ENCODE peak calls at places on chromosomes 6 and 20, in six cellular contexts. One of them, this sample, is unnamed.

GRCh38 chr6:144969154-144969553 is 684.0 kb downstream of the UTRN start:
- DNase-seq in GM23248: no peak
- DNase-seq in MM.1S: no peak
- DNase-seq in neural progenitor cell: no peak
- DNase-seq in GM23338: no peak
- DNase-seq in HCT116: no peak
- DNase-seq in this sample: no peak

GRCh38 chr20:9995514-9996272 is 39.1 kb upstream of the ANKEF1 start:
- DNase-seq in GM23248: no peak
- DNase-seq in MM.1S: no peak
- DNase-seq in neural progenitor cell: no peak
- DNase-seq in GM23338: no peak
- DNase-seq in HCT116: no peak
- DNase-seq in this sample: no peak

GRCh38 chr6:105204331-105204730 is 24.5 kb upstream of the POPDC3 start:
- DNase-seq in GM23248: peak; percentile 58
- DNase-seq in MM.1S: no peak
- DNase-seq in neural progenitor cell: no peak
- DNase-seq in GM23338: no peak
- DNase-seq in HCT116: no peak
- DNase-seq in this sample: peak; percentile 33

GRCh38 chr6:11978169-11978987 is 33.7 kb upstream of the HIVEP1 start:
- DNase-seq in GM23248: no peak
- DNase-seq in MM.1S: no peak
- DNase-seq in neural progenitor cell: no peak
- DNase-seq in GM23338: no peak
- DNase-seq in HCT116: no peak
- DNase-seq in this sample: no peak

GRCh38 chr6:125474061-125474460 is 172.3 kb upstream of the HDDC2 start:
- DNase-seq in GM23248: no peak
- DNase-seq in MM.1S: no peak
- DNase-seq in neural progenitor cell: no peak
- DNase-seq in GM23338: no peak
- DNase-seq in HCT116: no peak
- DNase-seq in this sample: no peak

GRCh38 chr6:133040025-133040838 is 200.9 kb upstream of the EYA4 start:
- DNase-seq in GM23248: peak; percentile 45
- DNase-seq in MM.1S: peak; percentile 38
- DNase-seq in neural progenitor cell: peak; percentile 33
- DNase-seq in GM23338: peak; percentile 59
- DNase-seq in HCT116: peak; percentile 16
- DNase-seq in this sample: peak; percentile 55

GRCh38 chr6:170455335-170455979 is 97.7 kb downstream of the PSMB1 start:
- DNase-seq in GM23248: no peak
- DNase-seq in MM.1S: no peak
- DNase-seq in neural progenitor cell: no peak
- DNase-seq in GM23338: no peak
- DNase-seq in HCT116: no peak
- DNase-seq in this sample: no peak

GRCh38 chr6:12958052-12958706 is 241.6 kb downstream of the PHACTR1 start:
- DNase-seq in GM23248: peak; percentile 44
- DNase-seq in MM.1S: no peak
- DNase-seq in neural progenitor cell: no peak
- DNase-seq in GM23338: peak; percentile 33
- DNase-seq in HCT116: no peak
- DNase-seq in this sample: no peak

GRCh38 chr20:8527998-8528397 is 395.9 kb downstream of the PLCB1 start:
- DNase-seq in GM23248: peak; percentile 75
- DNase-seq in MM.1S: peak; percentile 22
- DNase-seq in neural progenitor cell: no peak
- DNase-seq in GM23338: no peak
- DNase-seq in HCT116: no peak
- DNase-seq in this sample: peak; percentile 44

GRCh38 chr20:44614525-44614924 is 32.1 kb downstream of the PKIG start:
- DNase-seq in GM23248: no peak
- DNase-seq in MM.1S: no peak
- DNase-seq in neural progenitor cell: no peak
- DNase-seq in GM23338: no peak
- DNase-seq in HCT116: no peak
- DNase-seq in this sample: no peak

GRCh38 chr6:53910834-53911233 is 116.0 kb downstream of the LRRC1 start:
- DNase-seq in GM23248: no peak
- DNase-seq in MM.1S: no peak
- DNase-seq in neural progenitor cell: peak; percentile 68
- DNase-seq in GM23338: no peak
- DNase-seq in HCT116: no peak
- DNase-seq in this sample: no peak

GRCh38 chr6:107611060-107611824 is 121.3 kb downstream of the SOBP start:
- DNase-seq in GM23248: no peak
- DNase-seq in MM.1S: no peak
- DNase-seq in neural progenitor cell: peak; percentile 81
- DNase-seq in GM23338: no peak
- DNase-seq in HCT116: no peak
- DNase-seq in this sample: no peak

GRCh38 chr20:4737857-4738627 is 16.3 kb downstream of the PRND start:
- DNase-seq in GM23248: no peak
- DNase-seq in MM.1S: no peak
- DNase-seq in neural progenitor cell: no peak
- DNase-seq in GM23338: no peak
- DNase-seq in HCT116: no peak
- DNase-seq in this sample: no peak

GRCh38 chr6:167341665-167342655 is 17.1 kb downstream of the TTLL2 start:
- DNase-seq in GM23248: no peak
- DNase-seq in MM.1S: no peak
- DNase-seq in neural progenitor cell: no peak
- DNase-seq in GM23338: no peak
- DNase-seq in HCT116: no peak
- DNase-seq in this sample: no peak

GRCh38 chr20:3614509-3614908 is 48.7 kb downstream of the GFRA4 start:
- DNase-seq in GM23248: peak; percentile 25
- DNase-seq in MM.1S: no peak
- DNase-seq in neural progenitor cell: no peak
- DNase-seq in GM23338: no peak
- DNase-seq in HCT116: no peak
- DNase-seq in this sample: peak; percentile 20

GRCh38 chr6:151753581-151753980 is 53.9 kb upstream of the ESR1 start:
- DNase-seq in GM23248: no peak
- DNase-seq in MM.1S: no peak
- DNase-seq in neural progenitor cell: no peak
- DNase-seq in GM23338: no peak
- DNase-seq in HCT116: no peak
- DNase-seq in this sample: peak; percentile 60

GRCh38 chr20:45860573-45861011 is 3.2 kb downstream of the ZSWIM3 start:
- DNase-seq in GM23248: no peak
- DNase-seq in MM.1S: no peak
- DNase-seq in neural progenitor cell: no peak
- DNase-seq in GM23338: no peak
- DNase-seq in HCT116: no peak
- DNase-seq in this sample: peak; percentile 51

GRCh38 chr6:5749666-5750215 is 257.0 kb downstream of the NRN1 start:
- DNase-seq in GM23248: no peak
- DNase-seq in MM.1S: no peak
- DNase-seq in neural progenitor cell: no peak
- DNase-seq in GM23338: no peak
- DNase-seq in HCT116: no peak
- DNase-seq in this sample: no peak

GRCh38 chr6:135144678-135145508 is 36.2 kb upstream of the MYB start:
- DNase-seq in GM23248: peak; percentile 56
- DNase-seq in MM.1S: peak; percentile 50
- DNase-seq in neural progenitor cell: peak; percentile 42
- DNase-seq in GM23338: peak; percentile 61
- DNase-seq in HCT116: peak; percentile 12
- DNase-seq in this sample: peak; percentile 58

GRCh38 chr6:2353412-2354137 is 108.2 kb upstream of the GMDS start:
- DNase-seq in GM23248: peak; percentile 89
- DNase-seq in MM.1S: peak; percentile 43
- DNase-seq in neural progenitor cell: peak; percentile 75
- DNase-seq in GM23338: peak; percentile 85
- DNase-seq in HCT116: peak; percentile 48
- DNase-seq in this sample: peak; percentile 90

GRCh38 chr20:8749101-8749500 is 319.8 kb upstream of the PLCB4 start:
- DNase-seq in GM23248: peak; percentile 26
- DNase-seq in MM.1S: no peak
- DNase-seq in neural progenitor cell: no peak
- DNase-seq in GM23338: no peak
- DNase-seq in HCT116: no peak
- DNase-seq in this sample: no peak

GRCh38 chr6:149929422-149929821 is 6.5 kb upstream of the RAET1G start:
- DNase-seq in GM23248: peak; percentile 39
- DNase-seq in MM.1S: no peak
- DNase-seq in neural progenitor cell: peak; percentile 66
- DNase-seq in GM23338: peak; percentile 75
- DNase-seq in HCT116: no peak
- DNase-seq in this sample: peak; percentile 20

GRCh38 chr20:2698912-2699311 is 6.3 kb downstream of the EBF4 start:
- DNase-seq in GM23248: no peak
- DNase-seq in MM.1S: no peak
- DNase-seq in neural progenitor cell: no peak
- DNase-seq in GM23338: no peak
- DNase-seq in HCT116: no peak
- DNase-seq in this sample: no peak

GRCh38 chr6:50891290-50891689 is 72.6 kb downstream of the TFAP2B start:
- DNase-seq in GM23248: no peak
- DNase-seq in MM.1S: no peak
- DNase-seq in neural progenitor cell: no peak
- DNase-seq in GM23338: no peak
- DNase-seq in HCT116: no peak
- DNase-seq in this sample: no peak

GRCh38 chr6:3239110-3239830 is 11.8 kb upstream of the TUBB2B start:
- DNase-seq in GM23248: no peak
- DNase-seq in MM.1S: no peak
- DNase-seq in neural progenitor cell: peak; percentile 57
- DNase-seq in GM23338: peak; percentile 68
- DNase-seq in HCT116: peak; percentile 49
- DNase-seq in this sample: peak; percentile 41

GRCh38 chr20:48015943-48016723 is 230.9 kb upstream of the SULF2 start:
- DNase-seq in GM23248: peak; percentile 82
- DNase-seq in MM.1S: no peak
- DNase-seq in neural progenitor cell: no peak
- DNase-seq in GM23338: no peak
- DNase-seq in HCT116: no peak
- DNase-seq in this sample: peak; percentile 77

GRCh38 chr6:130107710-130108109 is 89.3 kb downstream of the L3MBTL3 start:
- DNase-seq in GM23248: no peak
- DNase-seq in MM.1S: no peak
- DNase-seq in neural progenitor cell: peak; percentile 4
- DNase-seq in GM23338: no peak
- DNase-seq in HCT116: no peak
- DNase-seq in this sample: no peak

GRCh38 chr6:131660195-131660594 is 23.1 kb downstream of the ENPP3 start:
- DNase-seq in GM23248: peak; percentile 65
- DNase-seq in MM.1S: no peak
- DNase-seq in neural progenitor cell: no peak
- DNase-seq in GM23338: no peak
- DNase-seq in HCT116: peak; percentile 45
- DNase-seq in this sample: peak; percentile 62

GRCh38 chr6:103674790-103675189 is 1184.9 kb downstream of the HACE1 start:
- DNase-seq in GM23248: no peak
- DNase-seq in MM.1S: no peak
- DNase-seq in neural progenitor cell: no peak
- DNase-seq in GM23338: no peak
- DNase-seq in HCT116: no peak
- DNase-seq in this sample: no peak
- H3K79me2 ChIP-seq in GM23248: no peaks in the 10 kb centered on the region
- H3K79me2 ChIP-seq in MM.1S: no peaks in the 10 kb centered on the region
- H3K79me2 ChIP-seq in neural progenitor cell: no peaks in the 10 kb centered on the region
- H3K79me2 ChIP-seq in GM23338: no peaks in the 10 kb centered on the region
- H3K79me2 ChIP-seq in HCT116: no peaks in the 10 kb centered on the region
- H3K79me2 ChIP-seq in this sample: no peaks in the 10 kb centered on the region

GRCh38 chr6:36784379-36784636 is 54.9 kb downstream of the CPNE5 start:
- DNase-seq in GM23248: no peak
- DNase-seq in MM.1S: no peak
- DNase-seq in neural progenitor cell: no peak
- DNase-seq in GM23338: no peak
- DNase-seq in HCT116: no peak
- DNase-seq in this sample: no peak
- TF ChIP-seq EZH2 in GM23248: no peak
- TF ChIP-seq EZH2 in MM.1S: no peak
- TF ChIP-seq EZH2 in neural progenitor cell: no peak
- TF ChIP-seq EZH2 in GM23338: no peak
- TF ChIP-seq EZH2 in HCT116: no peak
- TF ChIP-seq EZH2 in this sample: no peak

GRCh38 chr20:50429412-50429811 is 80.8 kb upstream of the PTPN1 start:
- DNase-seq in GM23248: no peak
- DNase-seq in MM.1S: no peak
- DNase-seq in neural progenitor cell: no peak
- DNase-seq in GM23338: no peak
- DNase-seq in HCT116: no peak
- DNase-seq in this sample: no peak

GRCh38 chr20:50428463-50428828 is 81.7 kb upstream of the PTPN1 start:
- DNase-seq in GM23248: no peak
- DNase-seq in MM.1S: no peak
- DNase-seq in neural progenitor cell: no peak
- DNase-seq in GM23338: no peak
- DNase-seq in HCT116: no peak
- DNase-seq in this sample: no peak

GRCh38 chr20:50427740-50428462 is 82.3 kb upstream of the PTPN1 start:
- DNase-seq in GM23248: peak; percentile 37
- DNase-seq in MM.1S: no peak
- DNase-seq in neural progenitor cell: no peak
- DNase-seq in GM23338: no peak
- DNase-seq in HCT116: no peak
- DNase-seq in this sample: no peak

GRCh38 chr20:50425076-50425475 is 85.1 kb upstream of the PTPN1 start:
- DNase-seq in GM23248: peak; percentile 30
- DNase-seq in MM.1S: no peak
- DNase-seq in neural progenitor cell: no peak
- DNase-seq in GM23338: no peak
- DNase-seq in HCT116: peak; percentile 42
- DNase-seq in this sample: no peak

GRCh38 chr20:50426865-50427739 is 83.1 kb upstream of the PTPN1 start:
- DNase-seq in GM23248: no peak
- DNase-seq in MM.1S: no peak
- DNase-seq in neural progenitor cell: no peak
- DNase-seq in GM23338: no peak
- DNase-seq in HCT116: no peak
- DNase-seq in this sample: no peak
- TF ChIP-seq EZH2phosphoT487 in GM23248: no peak
- TF ChIP-seq EZH2phosphoT487 in MM.1S: no peak
- TF ChIP-seq EZH2phosphoT487 in neural progenitor cell: no peak
- TF ChIP-seq EZH2phosphoT487 in GM23338: no peak
- TF ChIP-seq EZH2phosphoT487 in HCT116: no peak
- TF ChIP-seq EZH2phosphoT487 in this sample: no peak

GRCh38 chr20:37519508-37520416 is 1.3 kb upstream of the NNAT start:
- DNase-seq in GM23248: no peak
- DNase-seq in MM.1S: no peak
- DNase-seq in neural progenitor cell: peak; percentile 46
- DNase-seq in GM23338: peak; percentile 52
- DNase-seq in HCT116: no peak
- DNase-seq in this sample: no peak
- H3K79me2 ChIP-seq in GM23248: peaks cover 98% of the 10 kb centered on the region
- H3K79me2 ChIP-seq in MM.1S: peaks cover 46% of the 10 kb centered on the region
- H3K79me2 ChIP-seq in neural progenitor cell: peaks cover 86% of the 10 kb centered on the region
- H3K79me2 ChIP-seq in GM23338: peaks cover 95% of the 10 kb centered on the region
- H3K79me2 ChIP-seq in HCT116: peaks cover 55% of the 10 kb centered on the region
- H3K79me2 ChIP-seq in this sample: peaks cover 99% of the 10 kb centered on the region

GRCh38 chr20:63045401-63045800 is 38.6 kb upstream of the BHLHE23 start:
- DNase-seq in GM23248: no peak
- DNase-seq in MM.1S: no peak
- DNase-seq in neural progenitor cell: no peak
- DNase-seq in GM23338: no peak
- DNase-seq in HCT116: no peak
- DNase-seq in this sample: no peak
- TF ChIP-seq EZH2 in GM23248: no peak
- TF ChIP-seq EZH2 in MM.1S: no peak
- TF ChIP-seq EZH2 in neural progenitor cell: no peak
- TF ChIP-seq EZH2 in GM23338: no peak
- TF ChIP-seq EZH2 in HCT116: no peak
- TF ChIP-seq EZH2 in this sample: no peak